ENCODE peak calls at places on chromosomes 5 and 9, in seven cellular contexts. One of them, this sample, is unnamed.

GRCh38 chr5:59769041-59769360 is 124.5 kb downstream of the PDE4D start:
- DNase-seq in gastrocnemius medialis: no peak
- DNase-seq in heart left ventricle: no peak
- DNase-seq in endodermal cell: no peak
- DNase-seq in tibial nerve: no peak
- DNase-seq in tibial artery: no peak
- DNase-seq in cardiac muscle cell: peak; percentile 25
- DNase-seq in this sample: no peak

GRCh38 chr5:34775886-34776285 is 63.1 kb upstream of the TTC23L start:
- DNase-seq in endodermal cell: no peak
- DNase-seq in gastrocnemius medialis: no peak
- DNase-seq in heart left ventricle: no peak
- DNase-seq in tibial nerve: no peak
- DNase-seq in tibial artery: no peak
- DNase-seq in cardiac muscle cell: no peak
- DNase-seq in this sample: no peak

GRCh38 chr9:105694848-105695581 is 674 bp downstream of the TMEM38B start:
- DNase-seq in heart left ventricle: peak; percentile 47
- DNase-seq in cardiac muscle cell: peak; percentile 68
- DNase-seq in endodermal cell: peak; percentile 85
- DNase-seq in gastrocnemius medialis: peak; percentile 85
- DNase-seq in tibial artery: peak; percentile 81
- DNase-seq in tibial nerve: peak; percentile 32
- DNase-seq in this sample: peak; percentile 30

GRCh38 chr5:111779260-111780254 is 22.6 kb upstream of the NREP start:
- DNase-seq in heart left ventricle: peak; percentile 17
- DNase-seq in cardiac muscle cell: peak; percentile 60
- DNase-seq in endodermal cell: no peak
- DNase-seq in gastrocnemius medialis: no peak
- DNase-seq in tibial artery: no peak
- DNase-seq in tibial nerve: no peak
- DNase-seq in this sample: no peak

GRCh38 chr9:69149321-69149807 is 24.7 kb upstream of the TJP2 start:
- DNase-seq in cardiac muscle cell: peak; percentile 88
- DNase-seq in heart left ventricle: peak; percentile 29
- DNase-seq in tibial artery: no peak
- DNase-seq in tibial nerve: no peak
- DNase-seq in gastrocnemius medialis: no peak
- DNase-seq in endodermal cell: peak; percentile 42
- DNase-seq in this sample: no peak

GRCh38 chr5:79621056-79621455 is 8.8 kb downstream of the TENT2 start:
- DNase-seq in heart left ventricle: no peak
- DNase-seq in tibial nerve: no peak
- DNase-seq in endodermal cell: no peak
- DNase-seq in tibial artery: no peak
- DNase-seq in cardiac muscle cell: peak; percentile 30
- DNase-seq in gastrocnemius medialis: no peak
- DNase-seq in this sample: no peak

GRCh38 chr5:52808316-52808901 is 20.7 kb downstream of the ITGA1 start:
- DNase-seq in tibial nerve: no peak
- DNase-seq in gastrocnemius medialis: no peak
- DNase-seq in heart left ventricle: no peak
- DNase-seq in tibial artery: no peak
- DNase-seq in cardiac muscle cell: no peak
- DNase-seq in endodermal cell: no peak
- DNase-seq in this sample: no peak

GRCh38 chr5:170265527-170265926 is 32.0 kb downstream of the LCP2 start:
- DNase-seq in tibial nerve: no peak
- DNase-seq in heart left ventricle: peak; percentile 41
- DNase-seq in cardiac muscle cell: peak; percentile 56
- DNase-seq in tibial artery: no peak
- DNase-seq in gastrocnemius medialis: peak; percentile 22
- DNase-seq in endodermal cell: no peak
- DNase-seq in this sample: peak; percentile 66

GRCh38 chr5:168356171-168356570 is 64.7 kb downstream of the WWC1 start:
- DNase-seq in tibial nerve: no peak
- DNase-seq in gastrocnemius medialis: no peak
- DNase-seq in tibial artery: peak; percentile 47
- DNase-seq in heart left ventricle: no peak
- DNase-seq in cardiac muscle cell: no peak
- DNase-seq in endodermal cell: peak; percentile 44
- DNase-seq in this sample: no peak
- H3K4me1 ChIP-seq in tibial nerve: no peaks in the 10 kb centered on the region
- H3K4me1 ChIP-seq in gastrocnemius medialis: no peaks in the 10 kb centered on the region
- H3K4me1 ChIP-seq in tibial artery: no peaks in the 10 kb centered on the region
- H3K4me1 ChIP-seq in heart left ventricle: no peaks in the 10 kb centered on the region
- H3K4me1 ChIP-seq in cardiac muscle cell: no peaks in the 10 kb centered on the region
- H3K4me1 ChIP-seq in endodermal cell: no peaks in the 10 kb centered on the region
- H3K4me1 ChIP-seq in this sample: no peaks in the 10 kb centered on the region

DNA sequence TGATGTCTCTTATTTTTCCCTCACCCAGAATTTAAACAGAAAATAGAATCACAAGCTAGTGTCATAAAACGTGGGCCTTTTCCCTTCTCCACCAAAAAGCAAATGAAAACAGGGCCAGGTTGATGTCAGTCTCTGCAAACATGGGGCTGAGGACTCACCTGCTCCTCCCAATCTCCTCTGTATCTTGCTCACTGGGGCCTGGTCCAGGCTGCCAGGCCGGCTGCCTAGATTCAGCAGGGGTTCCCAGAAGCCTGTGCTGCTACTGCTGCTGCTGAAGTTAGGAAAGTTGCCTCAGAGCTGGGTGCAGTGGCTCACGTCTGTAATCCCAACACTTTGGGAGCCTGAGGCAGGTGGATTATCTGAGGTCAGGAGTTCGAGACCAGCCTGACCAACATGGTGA is 84.3 kb downstream of the PCDH1 start:
- DNase-seq in tibial artery: no peak
- DNase-seq in cardiac muscle cell: no peak
- DNase-seq in gastrocnemius medialis: no peak
- DNase-seq in endodermal cell: no peak
- DNase-seq in tibial nerve: no peak
- DNase-seq in heart left ventricle: no peak
- DNase-seq in this sample: no peak
- H3K27ac ChIP-seq in tibial artery: no peak overlapping the region
- H3K27ac ChIP-seq in cardiac muscle cell: no peak overlapping the region
- H3K27ac ChIP-seq in gastrocnemius medialis: no peak overlapping the region
- H3K27ac ChIP-seq in endodermal cell: no peak overlapping the region
- H3K27ac ChIP-seq in tibial nerve: no peak overlapping the region
- H3K27ac ChIP-seq in heart left ventricle: no peak overlapping the region
- H3K27ac ChIP-seq in this sample: no peak overlapping the region

GRCh38 chr9:136190656-136191548 is 14.0 kb downstream of the LHX3 start:
- DNase-seq in cardiac muscle cell: no peak
- DNase-seq in tibial artery: no peak
- DNase-seq in endodermal cell: no peak
- DNase-seq in heart left ventricle: no peak
- DNase-seq in tibial nerve: no peak
- DNase-seq in gastrocnemius medialis: no peak
- DNase-seq in this sample: no peak
- H3K4me1 ChIP-seq in cardiac muscle cell: no peaks in the 10 kb centered on the region
- H3K4me1 ChIP-seq in tibial artery: peaks cover 8% of the 10 kb centered on the region
- H3K4me1 ChIP-seq in endodermal cell: no peaks in the 10 kb centered on the region
- H3K4me1 ChIP-seq in heart left ventricle: no peaks in the 10 kb centered on the region
- H3K4me1 ChIP-seq in tibial nerve: no peaks in the 10 kb centered on the region
- H3K4me1 ChIP-seq in gastrocnemius medialis: no peaks in the 10 kb centered on the region
- H3K4me1 ChIP-seq in this sample: no peaks in the 10 kb centered on the region

DNA sequence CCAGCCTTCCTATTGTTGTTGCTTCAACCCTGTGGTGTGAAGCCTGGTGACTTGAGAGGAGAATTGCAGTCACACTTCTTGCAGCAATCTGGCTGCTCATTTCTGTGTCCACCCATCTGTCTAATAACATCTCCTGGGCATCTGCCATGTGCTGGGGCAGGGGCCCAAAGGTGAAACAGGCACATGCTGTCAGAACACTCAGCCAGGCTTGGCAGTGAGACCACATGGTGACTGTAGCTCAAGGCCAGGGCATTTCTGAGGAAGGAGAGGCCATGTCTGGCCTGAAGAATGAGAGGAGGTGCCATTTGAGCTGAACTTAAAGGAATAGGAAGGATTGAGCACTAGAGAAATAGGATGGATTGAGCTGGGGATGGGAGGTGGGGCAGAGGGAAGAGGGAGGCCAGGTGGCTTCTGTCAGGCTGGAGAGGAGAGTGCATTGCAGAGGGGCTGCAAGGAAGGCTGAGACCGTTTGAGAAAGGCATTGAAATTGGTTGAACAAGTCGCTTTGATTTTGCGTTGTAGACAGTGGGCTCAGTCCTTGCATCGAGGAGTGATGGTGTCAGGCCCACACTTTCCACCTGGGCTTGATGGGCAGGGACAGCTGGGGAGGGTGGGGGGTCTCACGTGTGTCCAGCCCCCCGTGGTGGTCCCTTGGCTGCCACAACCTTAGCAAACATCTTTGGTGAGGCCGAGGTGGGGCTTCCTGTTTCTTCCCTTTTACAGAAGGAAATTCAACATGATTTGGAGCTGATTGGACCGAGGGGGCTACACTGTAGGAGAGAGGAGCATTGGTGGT is 222.4 kb downstream of the CACNA1B start:
- DNase-seq in gastrocnemius medialis: no peak
- DNase-seq in tibial artery: no peak
- DNase-seq in heart left ventricle: no peak
- DNase-seq in endodermal cell: peak; percentile 24
- DNase-seq in cardiac muscle cell: no peak
- DNase-seq in tibial nerve: no peak
- DNase-seq in this sample: no peak
- H3K27ac ChIP-seq in gastrocnemius medialis: no peak overlapping the region
- H3K27ac ChIP-seq in tibial artery: no peak overlapping the region
- H3K27ac ChIP-seq in heart left ventricle: no peak overlapping the region
- H3K27ac ChIP-seq in endodermal cell: no peak overlapping the region
- H3K27ac ChIP-seq in cardiac muscle cell: no peak overlapping the region
- H3K27ac ChIP-seq in tibial nerve: no peak overlapping the region
- H3K27ac ChIP-seq in this sample: no peak overlapping the region

GRCh38 chr9:124269556-124269955 is 11.8 kb downstream of the NEK6 start:
- DNase-seq in cardiac muscle cell: no peak
- DNase-seq in tibial artery: no peak
- DNase-seq in endodermal cell: no peak
- DNase-seq in tibial nerve: no peak
- DNase-seq in gastrocnemius medialis: no peak
- DNase-seq in heart left ventricle: no peak
- DNase-seq in this sample: no peak

GRCh38 chr9:124266826-124267201 is 9.1 kb downstream of the NEK6 start:
- DNase-seq in endodermal cell: no peak
- DNase-seq in tibial nerve: no peak
- DNase-seq in gastrocnemius medialis: no peak
- DNase-seq in tibial artery: no peak
- DNase-seq in cardiac muscle cell: no peak
- DNase-seq in heart left ventricle: no peak
- DNase-seq in this sample: no peak

GRCh38 chr9:124268248-124268647 is 10.5 kb downstream of the NEK6 start:
- DNase-seq in tibial artery: no peak
- DNase-seq in heart left ventricle: no peak
- DNase-seq in endodermal cell: no peak
- DNase-seq in gastrocnemius medialis: no peak
- DNase-seq in cardiac muscle cell: no peak
- DNase-seq in tibial nerve: no peak
- DNase-seq in this sample: no peak

GRCh38 chr9:124266139-124266825 is 8.5 kb downstream of the NEK6 start:
- DNase-seq in tibial artery: no peak
- DNase-seq in tibial nerve: no peak
- DNase-seq in heart left ventricle: no peak
- DNase-seq in gastrocnemius medialis: no peak
- DNase-seq in endodermal cell: no peak
- DNase-seq in cardiac muscle cell: no peak
- DNase-seq in this sample: no peak

GRCh38 chr9:124267271-124267807 is 9.6 kb downstream of the NEK6 start:
- DNase-seq in tibial artery: peak; percentile 91
- DNase-seq in tibial nerve: peak; percentile 53
- DNase-seq in cardiac muscle cell: peak; percentile 69
- DNase-seq in heart left ventricle: no peak
- DNase-seq in gastrocnemius medialis: no peak
- DNase-seq in endodermal cell: no peak
- DNase-seq in this sample: peak; percentile 83
- H3K4me1 ChIP-seq in tibial artery: peaks cover 83% of the 10 kb centered on the region
- H3K4me1 ChIP-seq in tibial nerve: no peaks in the 10 kb centered on the region
- H3K4me1 ChIP-seq in cardiac muscle cell: no peaks in the 10 kb centered on the region
- H3K4me1 ChIP-seq in heart left ventricle: peaks cover 57% of the 10 kb centered on the region
- H3K4me1 ChIP-seq in gastrocnemius medialis: peaks cover 6% of the 10 kb centered on the region
- H3K4me1 ChIP-seq in endodermal cell: no peaks in the 10 kb centered on the region
- H3K4me1 ChIP-seq in this sample: peaks cover 33% of the 10 kb centered on the region

DNA sequence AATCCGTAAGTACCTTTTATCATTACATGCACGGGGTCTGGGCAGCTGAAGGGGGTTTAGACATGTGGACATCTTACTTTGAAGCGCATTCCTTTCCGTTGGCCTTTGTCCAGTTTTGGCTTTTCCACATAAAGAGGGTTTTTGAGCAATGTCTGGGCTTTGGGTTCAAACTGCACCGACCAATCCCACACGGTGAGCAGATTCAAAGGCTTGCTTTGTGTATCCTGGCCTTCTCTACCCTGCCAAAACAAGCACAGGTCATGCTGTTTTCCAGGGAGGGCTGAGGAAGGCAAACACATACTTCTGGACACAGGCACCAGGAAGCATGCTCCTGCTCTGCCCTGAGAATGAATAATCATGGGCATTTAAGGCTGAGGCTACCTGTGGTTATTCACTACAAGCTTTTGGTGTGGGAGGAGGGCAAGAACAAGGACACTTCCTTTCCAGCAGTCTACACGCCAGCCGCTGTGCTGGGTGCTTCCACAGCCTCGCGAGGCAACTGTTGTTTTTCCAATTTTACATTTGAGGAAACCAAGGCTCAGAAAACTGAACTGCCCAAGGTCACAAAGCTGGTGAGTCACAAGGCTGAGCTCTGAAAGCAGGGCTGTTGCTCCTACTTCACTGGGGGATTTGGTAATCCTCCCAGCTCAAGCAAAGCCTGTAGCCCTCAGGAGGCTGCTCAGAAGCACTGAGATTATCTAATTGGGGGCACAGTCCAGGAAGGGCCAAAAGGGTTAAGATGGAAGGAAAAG is 59.8 kb upstream of the GOLPH3 start:
- DNase-seq in gastrocnemius medialis: no peak
- DNase-seq in cardiac muscle cell: peak; percentile 76
- DNase-seq in heart left ventricle: no peak
- DNase-seq in tibial nerve: no peak
- DNase-seq in endodermal cell: no peak
- DNase-seq in tibial artery: no peak
- DNase-seq in this sample: no peak
- H3K27ac ChIP-seq in gastrocnemius medialis: peak overlapping the region; percentile 62
- H3K27ac ChIP-seq in cardiac muscle cell: no peak overlapping the region
- H3K27ac ChIP-seq in heart left ventricle: peak overlapping the region; percentile 23
- H3K27ac ChIP-seq in tibial nerve: peak overlapping the region; percentile 90
- H3K27ac ChIP-seq in endodermal cell: no peak overlapping the region
- H3K27ac ChIP-seq in tibial artery: peak overlapping the region; percentile 41
- H3K27ac ChIP-seq in this sample: peak overlapping the region; percentile 58

DNA sequence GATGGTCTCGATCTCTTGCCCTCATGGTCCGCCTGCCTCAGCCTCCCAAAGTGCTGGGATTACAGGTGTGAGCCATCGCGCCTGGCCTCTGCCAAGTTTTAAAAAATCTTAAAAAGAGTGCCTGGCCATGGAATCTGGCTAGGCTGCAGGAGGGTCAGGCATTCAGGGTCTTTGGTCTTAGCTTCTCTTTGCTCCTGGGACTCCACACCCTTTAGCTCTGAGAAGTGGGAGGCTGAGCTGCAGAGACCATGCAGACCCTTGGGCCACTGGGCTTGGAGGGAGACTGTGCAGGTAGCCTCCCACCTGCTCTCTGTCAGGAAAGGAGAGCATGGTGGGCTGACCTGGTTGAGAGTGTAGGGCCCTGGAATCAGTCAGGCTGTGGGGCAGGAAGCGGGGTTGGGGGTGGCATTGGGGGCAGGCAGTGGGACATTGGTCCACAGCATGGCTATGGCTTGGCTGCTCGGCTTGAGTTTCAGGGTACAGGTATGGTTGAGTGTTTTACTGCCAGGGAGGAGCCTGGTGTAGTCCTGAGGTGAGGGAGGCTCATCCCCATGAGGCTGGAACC is 20.8 kb downstream of the PHF2 start:
- DNase-seq in cardiac muscle cell: no peak
- DNase-seq in tibial nerve: no peak
- DNase-seq in endodermal cell: peak; percentile 32
- DNase-seq in gastrocnemius medialis: no peak
- DNase-seq in tibial artery: peak; percentile 37
- DNase-seq in heart left ventricle: no peak
- DNase-seq in this sample: no peak
- H3K4me1 ChIP-seq in cardiac muscle cell: no peaks in the 10 kb centered on the region
- H3K4me1 ChIP-seq in tibial nerve: no peaks in the 10 kb centered on the region
- H3K4me1 ChIP-seq in endodermal cell: peaks cover 9% of the 10 kb centered on the region
- H3K4me1 ChIP-seq in gastrocnemius medialis: peaks cover 22% of the 10 kb centered on the region
- H3K4me1 ChIP-seq in tibial artery: peaks cover 40% of the 10 kb centered on the region
- H3K4me1 ChIP-seq in heart left ventricle: peaks cover 52% of the 10 kb centered on the region
- H3K4me1 ChIP-seq in this sample: no peaks in the 10 kb centered on the region